ENCODE peak calls at places on chromosomes 1 and 21, in eight cellular contexts. A is occipital lobe; N is NCI-H1105 treated with DMSO at 0.1 percent for 48 hours; U is GM20000; I is CD8-positive, alpha-beta T cell; V is memory B cell; T is activated T-cell treated with anti-CD3 and anti-CD28 coated beads for 48 hours; K is neuronal stem cell. E is an unnamed sample.

GRCh38 chr21:45641480-45642035 is 2.0 kb upstream of the PCBP3 start:
- DNase-seq in I (no peak), N (no peak), K (no peak), V (no peak), A (no peak), U (no peak), T (no peak), E (no peak)

GRCh38 chr1:205961970-205962820 is 18.9 kb upstream of the SLC26A9 start:
- DNase-seq in A (no peak), K (no peak), U (no peak), N (no peak), T (no peak), V (no peak), I (no peak), E (no peak)

GRCh38 chr1:115229016-115229415 is 109.0 kb downstream of the NGF start:
- DNase-seq in K (no peak), T (no peak), U (no peak), A (no peak), I (no peak), V (no peak), N (peak), E (no peak)

GRCh38 chr1:160795951-160796383 is at the start of gene LY9:
- DNase-seq in A (no peak), U (peak), T (peak), I (peak), N (no peak), V (peak), K (no peak), E (no peak)

GRCh38 chr1:7808253-7808844 is 24.3 kb downstream of the PER3 start:
- DNase-seq in V (no peak), K (no peak), N (peak), U (peak), I (no peak), T (no peak), A (no peak), E (no peak)

GRCh38 chr1:21966247-21967000 is 10.4 kb upstream of the CELA3B start:
- DNase-seq in K (no peak), V (no peak), T (no peak), I (no peak), U (no peak), A (no peak), N (no peak), E (no peak)

GRCh38 chr1:45552309-45552708 is 1.7 kb downstream of the AKR1A1 start:
- DNase-seq in U (no peak), A (no peak), N (peak), V (no peak), I (no peak), K (no peak), T (no peak), E (no peak)

GRCh38 chr1:98386675-98387440 is 274.7 kb upstream of the SNX7 start:
- DNase-seq in A (no peak), U (no peak), T (no peak), I (no peak), N (peak), V (no peak), K (no peak), E (no peak)

GRCh38 chr1:175927944-175928343 is 184.5 kb upstream of the TNR start:
- DNase-seq in T (no peak), K (no peak), A (no peak), I (no peak), V (no peak), U (no peak), N (no peak), E (no peak)